ENCODE peak calls at places on chromosomes 11 and 22, in five cellular contexts. Y, J, X, P and K are unnamed samples.

GRCh38 chr11:122743949-122744876 is 88.7 kb downstream of the UBASH3B start:
- DNase-seq in Y (peak), J (no peak), X (no peak), P (no peak), K (no peak)

GRCh38 chr22:20565079-20565734 is 57.8 kb downstream of the MED15 start:
- DNase-seq in Y (no peak), J (no peak), X (no peak), P (no peak), K (no peak)

GRCh38 chr11:119093951-119094815 is 7.5 kb downstream of the DPAGT1 start:
- DNase-seq in Y (peak), J (no peak), X (no peak), P (no peak), K (no peak)

GRCh38 chr11:6925636-6926207 is 504 bp upstream of the ZNF215 start:
- DNase-seq in Y (no peak), J (peak), X (no peak), P (no peak), K (peak)

GRCh38 chr22:41524283-41524682 is 20.0 kb downstream of the POLR3H start:
- DNase-seq in Y (no peak), J (no peak), X (peak), P (no peak), K (no peak)

GRCh38 chr11:73320786-73321325 is 12.8 kb downstream of the ARHGEF17 start:
- DNase-seq in Y (no peak), J (no peak), X (no peak), P (no peak), K (no peak)

GRCh38 chr11:122776546-122776945 is 61.8 kb upstream of the CRTAM start:
- DNase-seq in Y (no peak), J (no peak), X (no peak), P (no peak), K (no peak)

GRCh38 chr11:45212566-45213315 is 66.3 kb downstream of the PRDM11 start:
- DNase-seq in Y (no peak), J (no peak), X (no peak), P (no peak), K (no peak)

GRCh38 chr11:83292709-83293435 is 6.7 kb upstream of the CCDC90B start:
- DNase-seq in Y (no peak), J (peak), X (no peak), P (no peak), K (peak)

GRCh38 chr11:73275381-73275750 is 3.2 kb downstream of the P2RY6 start:
- DNase-seq in Y (no peak), J (no peak), X (no peak), P (no peak), K (no peak)

GRCh38 chr11:87529486-87529885 is 491.8 kb downstream of the TMEM135 start:
- DNase-seq in Y (no peak), J (no peak), X (no peak), P (no peak), K (no peak)

GRCh38 chr22:30486661-30487115 is 14.9 kb upstream of the SEC14L3 start:
- DNase-seq in Y (no peak), J (no peak), X (peak), P (no peak), K (no peak)

GRCh38 chr11:72631806-72632731 is 42.2 kb downstream of the PDE2A start:
- DNase-seq in Y (no peak), J (no peak), X (no peak), P (no peak), K (no peak)

GRCh38 chr11:65309006-65309405 is 5.7 kb upstream of the CDC42EP2 start:
- DNase-seq in Y (no peak), J (no peak), X (no peak), P (no peak), K (no peak)

GRCh38 chr11:134486704-134487103 is 74.7 kb upstream of the B3GAT1 start:
- DNase-seq in Y (no peak), J (no peak), X (no peak), P (no peak), K (no peak)

GRCh38 chr11:78354741-78355705 is 62.6 kb downstream of the GAB2 start:
- DNase-seq in Y (no peak), J (no peak), X (no peak), P (peak), K (peak)

GRCh38 chr22:46309526-46310085 is 12.9 kb downstream of the GTSE1 start:
- DNase-seq in Y (no peak), J (no peak), X (no peak), P (no peak), K (no peak)

GRCh38 chr11:1896895-1897294 is 5.2 kb upstream of the PRR33 start:
- DNase-seq in Y (no peak), J (no peak), X (no peak), P (no peak), K (no peak)

GRCh38 chr22:36027960-36028645 is 521 bp downstream of the RBFOX2 start:
- DNase-seq in Y (no peak), J (peak), X (peak), P (no peak), K (no peak)

GRCh38 chr22:49197500-49197899 is 630.2 kb downstream of the BRD1 start:
- DNase-seq in Y (no peak), J (no peak), X (peak), P (no peak), K (no peak)

GRCh38 chr11:60905551-60906113 is 753 bp downstream of the PRPF19 start:
- DNase-seq in Y (no peak), J (peak), X (no peak), P (no peak), K (no peak)

GRCh38 chr11:12724301-12725046 is 50.3 kb downstream of the TEAD1 start:
- DNase-seq in Y (no peak), J (peak), X (no peak), P (peak), K (peak)

GRCh38 chr11:46801694-46802093 is 44.4 kb downstream of the CKAP5 start:
- DNase-seq in Y (no peak), J (no peak), X (no peak), P (no peak), K (no peak)

GRCh38 chr11:114075891-114076441 is 16.5 kb downstream of the ZBTB16 start:
- DNase-seq in Y (peak), J (no peak), X (no peak), P (no peak), K (no peak)

GRCh38 chr11:129312741-129313587 is 62.7 kb upstream of the BARX2 start:
- DNase-seq in Y (no peak), J (no peak), X (no peak), P (no peak), K (no peak)

GRCh38 chr11:27238811-27239210 is 124.2 kb downstream of the CCDC34 start:
- DNase-seq in Y (no peak), J (no peak), X (no peak), P (no peak), K (no peak)

GRCh38 chr11:77127969-77128691 is at the start of gene MYO7A:
- DNase-seq in Y (no peak), J (no peak), X (peak), P (no peak), K (no peak)

GRCh38 chr11:68835749-68836148 is 6.0 kb downstream of the CPT1A start:
- DNase-seq in Y (no peak), J (no peak), X (no peak), P (no peak), K (no peak)